ENCODE peak calls at places on chromosome 19, in five cellular contexts. S, Q, E, O and I are unnamed samples.

GRCh38 chr19:2331601-2332246 is 3.2 kb downstream of the SPPL2B start:
- DNase-seq in S (no peak), Q (no peak), E (no peak), O (no peak), I (no peak)

GRCh38 chr19:16952046-16952445 is 63.2 kb downstream of the F2RL3 start:
- DNase-seq in S (no peak), Q (no peak), E (no peak), O (no peak), I (no peak)

GRCh38 chr19:34345934-34346333 is 19.1 kb upstream of the GPI start:
- DNase-seq in S (peak), Q (peak), E (peak), O (peak), I (peak)

GRCh38 chr19:5567360-5567970 is at the start of gene TINCR:
- DNase-seq in S (no peak), Q (no peak), E (peak), O (no peak), I (peak)

GRCh38 chr19:45400192-45400591 is 4.7 kb downstream of the PPP1R13L start:
- DNase-seq in S (no peak), Q (no peak), E (no peak), O (no peak), I (no peak)

GRCh38 chr19:15583346-15583745 is 31.7 kb upstream of the CYP4F8 start:
- DNase-seq in S (no peak), Q (no peak), E (no peak), O (no peak), I (no peak)

GRCh38 chr19:46270521-46271256 is 26.2 kb upstream of the HIF3A start:
- DNase-seq in S (no peak), Q (no peak), E (no peak), O (no peak), I (peak)

GRCh38 chr19:15453091-15453498 is 3.3 kb upstream of the WIZ start:
- DNase-seq in S (peak), Q (no peak), E (no peak), O (no peak), I (peak)

GRCh38 chr19:40279761-40280607 is 5.2 kb downstream of the AKT2 start:
- DNase-seq in S (no peak), Q (no peak), E (no peak), O (no peak), I (no peak)

GRCh38 chr19:29966594-29967249 is 24.7 kb downstream of the URI1 start:
- DNase-seq in S (peak), Q (peak), E (peak), O (no peak), I (peak)

GRCh38 chr19:42290523-42291436 is 11.2 kb upstream of the PRR19 start:
- DNase-seq in S (peak), Q (no peak), E (peak), O (peak), I (no peak)

GRCh38 chr19:13190781-13191540 is 40.8 kb downstream of the IER2 start:
- DNase-seq in S (no peak), Q (no peak), E (no peak), O (no peak), I (no peak)

GRCh38 chr19:4007836-4008539 is 452 bp downstream of the PIAS4 start:
- DNase-seq in S (peak), Q (peak), E (peak), O (no peak), I (peak)

GRCh38 chr19:13040232-13040915 is 45.1 kb downstream of the NFIX start:
- DNase-seq in S (no peak), Q (no peak), E (no peak), O (no peak), I (no peak)

GRCh38 chr19:56405062-56405461 is 930 bp downstream of the ZNF583 start:
- DNase-seq in S (no peak), Q (no peak), E (no peak), O (no peak), I (no peak)

GRCh38 chr19:30366282-30366681 is 5.9 kb upstream of the ZNF536 start:
- DNase-seq in S (no peak), Q (no peak), E (no peak), O (no peak), I (no peak)

GRCh38 chr19:46515290-46515609 is 19.6 kb upstream of the PNMA8B start:
- DNase-seq in S (no peak), Q (no peak), E (no peak), O (no peak), I (no peak)

GRCh38 chr19:681029-681626 is 4.9 kb downstream of the FSTL3 start:
- DNase-seq in S (peak), Q (no peak), E (no peak), O (no peak), I (no peak)

GRCh38 chr19:51296331-51297093 is 14.9 kb upstream of the IGLON5 start:
- DNase-seq in S (no peak), Q (no peak), E (no peak), O (no peak), I (no peak)

GRCh38 chr19:4278460-4278901 is 585 bp upstream of the SHD start:
- DNase-seq in S (no peak), Q (no peak), E (no peak), O (no peak), I (no peak)

GRCh38 chr19:54682306-54682705 is 19.5 kb downstream of the LILRB4 start:
- DNase-seq in S (no peak), Q (no peak), E (no peak), O (no peak), I (no peak)

GRCh38 chr19:1363599-1363998 is 20.1 kb upstream of the NDUFS7 start:
- DNase-seq in S (no peak), Q (no peak), E (no peak), O (no peak), I (no peak)

GRCh38 chr19:13795595-13796300 is 505 bp downstream of the ZSWIM4 start:
- DNase-seq in S (peak), Q (peak), E (no peak), O (no peak), I (peak)

GRCh38 chr19:30036154-30037129 is 94.4 kb downstream of the URI1 start:
- DNase-seq in S (no peak), Q (peak), E (peak), O (no peak), I (peak)

GRCh38 chr19:8255426-8256125 is 46.4 kb downstream of the CERS4 start:
- DNase-seq in S (no peak), Q (no peak), E (no peak), O (no peak), I (no peak)

GRCh38 chr19:39112338-39112890 is 13.2 kb upstream of the PAK4 start:
- DNase-seq in S (peak), Q (no peak), E (no peak), O (no peak), I (peak)

GRCh38 chr19:35377656-35378055 is 6.8 kb downstream of the GPR42 start:
- DNase-seq in S (no peak), Q (no peak), E (no peak), O (no peak), I (no peak)

GRCh38 chr19:277581-278165 is 13.5 kb downstream of the PLPP2 start:
- DNase-seq in S (no peak), Q (peak), E (peak), O (no peak), I (peak)

GRCh38 chr19:992670-993055 is 7.6 kb upstream of the GRIN3B start:
- DNase-seq in S (no peak), Q (no peak), E (no peak), O (no peak), I (no peak)

GRCh38 chr19:3748965-3749364 is 12.5 kb downstream of the APBA3 start:
- DNase-seq in S (no peak), Q (no peak), E (no peak), O (no peak), I (no peak)

GRCh38 chr19:17777840-17778620 is 16.9 kb upstream of the B3GNT3 start:
- DNase-seq in S (no peak), Q (peak), E (peak), O (no peak), I (no peak)

GRCh38 chr19:4267101-4267900 is 11.8 kb upstream of the SHD start:
- DNase-seq in S (peak), Q (peak), E (peak), O (peak), I (peak)

GRCh38 chr19:8088752-8089663 is 36.4 kb downstream of the CCL25 start:
- DNase-seq in S (no peak), Q (no peak), E (no peak), O (no peak), I (no peak)